ENCODE peak calls at places on chromosomes 12 and 14, in five cellular contexts. One of them, this sample, is unnamed.

GRCh38 chr14:104223101-104223809 is 84.9 kb downstream of the KIF26A start:
- DNase-seq in kidney glomerular epithelial cell: no peak
- DNase-seq in mesenchymal stem cell: peak
- DNase-seq in AG04449: no peak
- DNase-seq in mammary epithelial cell: no peak
- DNase-seq in this sample: no peak

GRCh38 chr14:61203059-61203753 is 77.9 kb downstream of the TMEM30B start:
- DNase-seq in mesenchymal stem cell: no peak
- DNase-seq in kidney glomerular epithelial cell: no peak
- DNase-seq in mammary epithelial cell: no peak
- DNase-seq in AG04449: no peak
- DNase-seq in this sample: no peak

GRCh38 chr12:85711735-85712390 is 124.3 kb downstream of the RASSF9 start:
- DNase-seq in mesenchymal stem cell: no peak
- DNase-seq in mammary epithelial cell: no peak
- DNase-seq in kidney glomerular epithelial cell: no peak
- DNase-seq in AG04449: no peak
- DNase-seq in this sample: no peak

GRCh38 chr14:105294142-105294597 is 6.6 kb downstream of the BRF1 start:
- DNase-seq in kidney glomerular epithelial cell: no peak
- DNase-seq in AG04449: no peak
- DNase-seq in mesenchymal stem cell: peak
- DNase-seq in mammary epithelial cell: no peak
- DNase-seq in this sample: no peak

GRCh38 chr14:86787782-86788181 is 1205.2 kb downstream of the GALC start:
- DNase-seq in mammary epithelial cell: no peak
- DNase-seq in kidney glomerular epithelial cell: no peak
- DNase-seq in AG04449: peak
- DNase-seq in mesenchymal stem cell: peak
- DNase-seq in this sample: peak

GRCh38 chr12:50257226-50258166 is 25.8 kb downstream of the LIMA1 start:
- DNase-seq in mammary epithelial cell: peak
- DNase-seq in kidney glomerular epithelial cell: no peak
- DNase-seq in mesenchymal stem cell: peak
- DNase-seq in AG04449: no peak
- DNase-seq in this sample: peak

GRCh38 chr12:49899286-49899843 is 4.3 kb downstream of the FAIM2 start:
- DNase-seq in kidney glomerular epithelial cell: no peak
- DNase-seq in mammary epithelial cell: no peak
- DNase-seq in AG04449: no peak
- DNase-seq in mesenchymal stem cell: no peak
- DNase-seq in this sample: no peak

GRCh38 chr12:64099430-64099829 is 122.7 kb downstream of the KICS2 start:
- DNase-seq in AG04449: peak
- DNase-seq in mesenchymal stem cell: peak
- DNase-seq in kidney glomerular epithelial cell: peak
- DNase-seq in mammary epithelial cell: peak
- DNase-seq in this sample: peak

GRCh38 chr12:59317598-59317997 is 278.2 kb upstream of the SLC16A7 start:
- DNase-seq in AG04449: no peak
- DNase-seq in mammary epithelial cell: no peak
- DNase-seq in kidney glomerular epithelial cell: no peak
- DNase-seq in mesenchymal stem cell: no peak
- DNase-seq in this sample: no peak

GRCh38 chr12:45732250-45732649 is 2.7 kb downstream of the ARID2 start:
- DNase-seq in mesenchymal stem cell: no peak
- DNase-seq in mammary epithelial cell: peak
- DNase-seq in kidney glomerular epithelial cell: peak
- DNase-seq in AG04449: no peak
- DNase-seq in this sample: peak

GRCh38 chr12:89162704-89163261 is 189.5 kb downstream of the DUSP6 start:
- DNase-seq in mesenchymal stem cell: peak
- DNase-seq in AG04449: peak
- DNase-seq in kidney glomerular epithelial cell: peak
- DNase-seq in mammary epithelial cell: peak
- DNase-seq in this sample: peak

GRCh38 chr14:77376380-77376770 is 519 bp downstream of the TMED8 start:
- DNase-seq in mammary epithelial cell: no peak
- DNase-seq in mesenchymal stem cell: peak
- DNase-seq in kidney glomerular epithelial cell: no peak
- DNase-seq in AG04449: no peak
- DNase-seq in this sample: peak

GRCh38 chr12:130761537-130762318 is 45.6 kb upstream of the RIMBP2 start:
- DNase-seq in kidney glomerular epithelial cell: peak
- DNase-seq in mesenchymal stem cell: peak
- DNase-seq in mammary epithelial cell: peak
- DNase-seq in AG04449: peak
- DNase-seq in this sample: peak

GRCh38 chr14:38210587-38211257 is 3.0 kb downstream of the SSTR1 start:
- DNase-seq in mesenchymal stem cell: peak
- DNase-seq in kidney glomerular epithelial cell: no peak
- DNase-seq in AG04449: no peak
- DNase-seq in mammary epithelial cell: no peak
- DNase-seq in this sample: no peak

GRCh38 chr12:21831671-21832357 is 57.3 kb upstream of the KCNJ8 start:
- DNase-seq in mammary epithelial cell: no peak
- DNase-seq in kidney glomerular epithelial cell: peak
- DNase-seq in mesenchymal stem cell: no peak
- DNase-seq in AG04449: no peak
- DNase-seq in this sample: no peak

GRCh38 chr14:85572845-85573244 is 42.9 kb downstream of the FLRT2 start:
- DNase-seq in AG04449: peak
- DNase-seq in mesenchymal stem cell: peak
- DNase-seq in mammary epithelial cell: peak
- DNase-seq in kidney glomerular epithelial cell: peak
- DNase-seq in this sample: peak

GRCh38 chr12:190881-191280 is 23.1 kb downstream of the SLC6A12 start:
- DNase-seq in AG04449: no peak
- DNase-seq in mammary epithelial cell: no peak
- DNase-seq in mesenchymal stem cell: no peak
- DNase-seq in kidney glomerular epithelial cell: no peak
- DNase-seq in this sample: no peak

GRCh38 chr12:98002887-98003493 is 512.4 kb upstream of the TMPO start:
- DNase-seq in mammary epithelial cell: peak
- DNase-seq in mesenchymal stem cell: peak
- DNase-seq in AG04449: no peak
- DNase-seq in kidney glomerular epithelial cell: peak
- DNase-seq in this sample: peak

GRCh38 chr14:99522457-99522891 is 41.3 kb downstream of the CCNK start:
- DNase-seq in AG04449: no peak
- DNase-seq in kidney glomerular epithelial cell: peak
- DNase-seq in mesenchymal stem cell: peak
- DNase-seq in mammary epithelial cell: no peak
- DNase-seq in this sample: peak

GRCh38 chr12:132840536-132840935 is 11.9 kb upstream of the GOLGA3 start:
- DNase-seq in kidney glomerular epithelial cell: no peak
- DNase-seq in AG04449: no peak
- DNase-seq in mesenchymal stem cell: no peak
- DNase-seq in mammary epithelial cell: no peak
- DNase-seq in this sample: no peak

GRCh38 chr14:43790681-43791080 is 716.4 kb downstream of the FSCB start:
- DNase-seq in mammary epithelial cell: no peak
- DNase-seq in kidney glomerular epithelial cell: no peak
- DNase-seq in mesenchymal stem cell: no peak
- DNase-seq in AG04449: no peak
- DNase-seq in this sample: peak

GRCh38 chr12:99213047-99213446 is 434.5 kb upstream of the GARIN6 start:
- DNase-seq in kidney glomerular epithelial cell: no peak
- DNase-seq in AG04449: no peak
- DNase-seq in mammary epithelial cell: no peak
- DNase-seq in mesenchymal stem cell: no peak
- DNase-seq in this sample: no peak

GRCh38 chr14:36931796-36932195 is 240.6 kb downstream of the SLC25A21 start:
- DNase-seq in AG04449: no peak
- DNase-seq in mesenchymal stem cell: no peak
- DNase-seq in kidney glomerular epithelial cell: no peak
- DNase-seq in mammary epithelial cell: no peak
- DNase-seq in this sample: no peak

GRCh38 chr12:96786808-96787207 is 120.2 kb upstream of the NEDD1 start:
- DNase-seq in mammary epithelial cell: no peak
- DNase-seq in kidney glomerular epithelial cell: no peak
- DNase-seq in mesenchymal stem cell: no peak
- DNase-seq in AG04449: no peak
- DNase-seq in this sample: peak

GRCh38 chr14:91573894-91574837 is 64.1 kb upstream of the PPP4R3A start:
- DNase-seq in AG04449: peak
- DNase-seq in mammary epithelial cell: peak
- DNase-seq in kidney glomerular epithelial cell: peak
- DNase-seq in mesenchymal stem cell: peak
- DNase-seq in this sample: peak

This sample was measured in PC-3.